ENCODE peak calls at places on chromosomes 6 and 20, in eight cellular contexts. G, F, E, D, H, W, P and K are unnamed samples.

GRCh38 chr20:62952373-62953166 is at the start of gene SLC17A9:
- DNase-seq in G (peak; percentile 30), F (peak; percentile 12), E (peak; percentile 88), D (peak; percentile 72), H (peak; percentile 38), W (peak; percentile 29), P (no peak), K (peak; percentile 44)

GRCh38 chr20:61963149-61963548 is 102.5 kb downstream of the TAF4 start:
- DNase-seq in G (no peak), F (no peak), E (no peak), D (no peak), H (no peak), W (no peak), P (no peak), K (no peak)

GRCh38 chr6:24910850-24911712 is 24.7 kb downstream of the RIPOR2 start:
- DNase-seq in G (peak; percentile 85), F (peak; percentile 65), E (peak; percentile 62), D (peak; percentile 69), H (no peak), W (peak; percentile 22), P (peak; percentile 21), K (peak; percentile 13)

GRCh38 chr6:41451039-41451438 is 95.1 kb upstream of the FOXP4 start:
- DNase-seq in G (peak; percentile 55), F (no peak), E (peak; percentile 50), D (no peak), H (no peak), W (no peak), P (no peak), K (no peak)

GRCh38 chr20:23754731-23755130 is 4.0 kb upstream of the CST1 start:
- DNase-seq in G (no peak), F (no peak), E (no peak), D (no peak), H (no peak), W (no peak), P (no peak), K (no peak)

GRCh38 chr6:50270427-50270826 is 220.7 kb upstream of the DEFB112 start:
- DNase-seq in G (no peak), F (no peak), E (no peak), D (no peak), H (no peak), W (no peak), P (peak; percentile 91), K (no peak)

GRCh38 chr20:51386586-51386985 is 155.9 kb downstream of the NFATC2 start:
- DNase-seq in G (no peak), F (no peak), E (no peak), D (no peak), H (no peak), W (no peak), P (no peak), K (no peak)

GRCh38 chr6:167974644-167975344 is 22.7 kb upstream of the KIF25 start:
- DNase-seq in G (peak; percentile 10), F (peak; percentile 32), E (no peak), D (no peak), H (no peak), W (no peak), P (peak; percentile 55), K (no peak)

GRCh38 chr6:153032255-153032882 is 29.9 kb upstream of the MTRF1L start:
- DNase-seq in G (peak; percentile 12), F (peak; percentile 81), E (no peak), D (no peak), H (no peak), W (no peak), P (peak; percentile 49), K (no peak)

GRCh38 chr20:23086056-23086551 is at the start of gene CD93:
- DNase-seq in G (no peak), F (peak; percentile 10), E (peak; percentile 72), D (no peak), H (no peak), W (no peak), P (no peak), K (no peak)

GRCh38 chr6:16432075-16433032 is 194.0 kb downstream of the GMPR start:
- DNase-seq in G (no peak), F (peak; percentile 83), E (peak; percentile 67), D (no peak), H (no peak), W (no peak), P (no peak), K (no peak)

GRCh38 chr6:282867-283416 is 9.3 kb upstream of the DUSP22 start:
- DNase-seq in G (no peak), F (no peak), E (no peak), D (no peak), H (no peak), W (no peak), P (no peak), K (no peak)

GRCh38 chr6:287500-287883 is 4.8 kb upstream of the DUSP22 start:
- DNase-seq in G (no peak), F (no peak), E (no peak), D (no peak), H (no peak), W (no peak), P (no peak), K (no peak)

GRCh38 chr6:286681-287499 is 5.4 kb upstream of the DUSP22 start:
- DNase-seq in G (no peak), F (no peak), E (no peak), D (no peak), H (no peak), W (no peak), P (no peak), K (no peak)

GRCh38 chr6:282177-282866 is 10.0 kb upstream of the DUSP22 start:
- DNase-seq in G (no peak), F (no peak), E (no peak), D (no peak), H (no peak), W (no peak), P (no peak), K (no peak)

DNA sequence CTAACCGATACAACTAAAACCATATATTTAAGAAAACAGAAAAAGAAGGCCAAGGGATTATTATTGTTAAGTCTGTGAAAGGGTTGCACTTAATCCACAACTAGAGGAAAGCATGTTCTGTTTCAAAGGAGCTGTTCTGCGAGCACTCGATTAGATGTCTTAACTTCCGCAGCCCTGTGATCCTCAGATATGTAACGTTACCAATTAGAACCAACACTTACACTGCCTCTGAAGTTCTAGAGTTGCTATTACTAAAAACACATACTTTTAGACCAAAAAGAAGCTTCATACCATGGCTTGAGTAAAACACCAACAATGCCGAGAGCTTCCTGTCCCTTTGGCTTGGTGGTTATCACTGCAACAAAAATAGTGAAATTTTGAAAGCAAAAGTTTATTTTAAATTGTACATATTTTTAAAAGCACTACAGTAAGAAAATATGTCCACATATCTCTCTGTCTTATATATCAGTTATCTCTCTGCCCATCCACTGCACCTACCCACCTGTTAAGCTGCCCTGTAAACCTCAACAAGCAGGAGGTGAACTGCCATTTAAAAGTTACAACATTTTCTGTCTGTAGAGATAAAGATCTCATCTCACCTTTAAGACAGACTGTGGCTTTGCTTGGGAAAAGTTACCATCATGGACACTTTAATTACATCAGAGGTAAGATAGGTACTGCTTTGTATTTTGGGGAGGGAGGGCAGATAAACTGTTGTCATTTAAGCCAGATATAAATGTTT is 7.1 kb upstream of the DUSP22 start:
- DNase-seq in G (no peak), F (no peak), E (no peak), D (no peak), H (no peak), W (no peak), P (no peak), K (no peak)
- H3K9me3 ChIP-seq in G (no peaks in the 10 kb centered on the region), F (peaks cover 4% of the 10 kb centered on the region), E (no peaks in the 10 kb centered on the region), D (no peaks in the 10 kb centered on the region), H (no peaks in the 10 kb centered on the region), W (no peaks in the 10 kb centered on the region), P (no peaks in the 10 kb centered on the region), K (no peaks in the 10 kb centered on the region)

GRCh38 chr6:121630716-121631115 is 195.3 kb downstream of the GJA1 start:
- DNase-seq in G (no peak), F (no peak), E (no peak), D (no peak), H (no peak), W (no peak), P (no peak), K (no peak)
- H3K9me3 ChIP-seq in G (no peaks in the 10 kb centered on the region), F (peaks cover 9% of the 10 kb centered on the region), E (no peaks in the 10 kb centered on the region), D (no peaks in the 10 kb centered on the region), H (no peaks in the 10 kb centered on the region), W (no peaks in the 10 kb centered on the region), P (no peaks in the 10 kb centered on the region), K (no peaks in the 10 kb centered on the region)

GRCh38 chr20:41586784-41587183 is 31.4 kb downstream of the CHD6 start:
- DNase-seq in G (no peak), F (no peak), E (no peak), D (no peak), H (no peak), W (no peak), P (no peak), K (no peak)

GRCh38 chr20:41594514-41595322 is 23.5 kb downstream of the CHD6 start:
- DNase-seq in G (no peak), F (no peak), E (no peak), D (no peak), H (no peak), W (no peak), P (no peak), K (no peak)

GRCh38 chr20:41587956-41588355 is 30.2 kb downstream of the CHD6 start:
- DNase-seq in G (no peak), F (peak; percentile 69), E (no peak), D (no peak), H (no peak), W (no peak), P (no peak), K (no peak)

GRCh38 chr20:41587523-41587922 is 30.7 kb downstream of the CHD6 start:
- DNase-seq in G (no peak), F (no peak), E (no peak), D (no peak), H (no peak), W (no peak), P (no peak), K (no peak)

GRCh38 chr20:41592516-41593192 is 25.5 kb downstream of the CHD6 start:
- DNase-seq in G (no peak), F (no peak), E (no peak), D (no peak), H (no peak), W (no peak), P (no peak), K (no peak)
- H3K9me3 ChIP-seq in G (no peaks in the 10 kb centered on the region), F (peaks cover 12% of the 10 kb centered on the region), E (peaks cover 3% of the 10 kb centered on the region), D (peaks cover 5% of the 10 kb centered on the region), H (peaks cover 6% of the 10 kb centered on the region), W (peaks cover 6% of the 10 kb centered on the region), P (peaks cover under 1% of the 10 kb centered on the region), K (no peaks in the 10 kb centered on the region)

GRCh38 chr20:59648720-59649119 is 44.4 kb downstream of the PHACTR3 start:
- DNase-seq in G (no peak), F (no peak), E (no peak), D (no peak), H (no peak), W (no peak), P (no peak), K (no peak)
- H3K9me3 ChIP-seq in G (no peaks in the 10 kb centered on the region), F (peaks cover 16% of the 10 kb centered on the region), E (peaks cover 3% of the 10 kb centered on the region), D (no peaks in the 10 kb centered on the region), H (no peaks in the 10 kb centered on the region), W (no peaks in the 10 kb centered on the region), P (no peaks in the 10 kb centered on the region), K (no peaks in the 10 kb centered on the region)

GRCh38 chr6:163113358-163113962 is 301.1 kb upstream of the QKI start:
- DNase-seq in G (no peak), F (no peak), E (no peak), D (no peak), H (no peak), W (no peak), P (no peak), K (no peak)
- H3K9me3 ChIP-seq in G (no peaks in the 10 kb centered on the region), F (peaks cover 28% of the 10 kb centered on the region), E (peaks cover 5% of the 10 kb centered on the region), D (no peaks in the 10 kb centered on the region), H (peaks cover 6% of the 10 kb centered on the region), W (no peaks in the 10 kb centered on the region), P (peaks cover 11% of the 10 kb centered on the region), K (no peaks in the 10 kb centered on the region)